ENCODE peak calls at places on chromosomes 7 and 10, in eight cellular contexts. G, P, V, R, Z, B, T and J are unnamed samples.

GRCh38 chr7:130275826-130276291 is 9.2 kb downstream of the CPA2 start:
- DNase-seq in R (peak; percentile 61), Z (no peak), T (no peak), B (no peak), V (peak; percentile 91), P (peak; percentile 95), G (peak; percentile 86), J (no peak)

GRCh38 chr10:113890769-113891168 is 36.3 kb downstream of the NHLRC2 start:
- DNase-seq in R (no peak), V (no peak), P (no peak), Z (no peak), G (peak; percentile 24), B (no peak), T (no peak), J (no peak)

GRCh38 chr10:79381804-79382221 is 34.5 kb downstream of the PPIF start:
- DNase-seq in Z (no peak), G (peak; percentile 28), B (no peak), R (peak; percentile 87), T (peak; percentile 71), P (peak; percentile 89), V (peak; percentile 32), J (peak; percentile 9)

GRCh38 chr10:67818323-67818722 is 19.7 kb downstream of the DNAJC12 start:
- DNase-seq in P (no peak), B (no peak), R (no peak), V (peak; percentile 60), T (no peak), Z (no peak), G (peak; percentile 82), J (no peak)

GRCh38 chr7:73682745-73683055 is 553 bp downstream of the DNAJC30 start:
- DNase-seq in Z (no peak), V (peak; percentile 8), P (no peak), G (no peak), T (no peak), R (no peak), B (no peak), J (no peak)

GRCh38 chr7:39428221-39428620 is 138.0 kb upstream of the YAE1 start:
- DNase-seq in Z (no peak), V (peak; percentile 43), P (peak; percentile 16), R (peak; percentile 86), G (no peak), T (no peak), B (no peak), J (no peak)

GRCh38 chr10:74593470-74593869 is 232.9 kb upstream of the KAT6B start:
- DNase-seq in T (no peak), G (no peak), P (peak; percentile 90), Z (no peak), V (peak; percentile 63), B (no peak), R (peak; percentile 86), J (no peak)

GRCh38 chr7:152674860-152675760 is 831 bp downstream of the XRCC2 start:
- DNase-seq in G (peak; percentile 74), T (no peak), R (peak; percentile 2), V (peak; percentile 20), B (peak; percentile 41), P (peak; percentile 78), Z (no peak), J (peak; percentile 10)

GRCh38 chr7:50628469-50629084 is 63.4 kb upstream of the DDC start:
- DNase-seq in T (no peak), V (no peak), Z (no peak), P (no peak), G (no peak), R (no peak), B (no peak), J (no peak)

GRCh38 chr10:58115218-58116050 is 152.3 kb downstream of the IPMK start:
- DNase-seq in V (no peak), P (no peak), T (no peak), Z (no peak), R (no peak), G (no peak), B (no peak), J (no peak)

GRCh38 chr10:102511562-102512274 is 7.9 kb downstream of the SUFU start:
- DNase-seq in Z (no peak), V (no peak), R (no peak), P (no peak), T (no peak), B (peak; percentile 82), G (no peak), J (no peak)

GRCh38 chr7:55172881-55173609 is 154.2 kb downstream of the EGFR start:
- DNase-seq in P (no peak), G (no peak), V (no peak), Z (no peak), R (no peak), T (no peak), B (no peak), J (no peak)

GRCh38 chr7:33711231-33712019 is 193.9 kb upstream of the BMPER start:
- DNase-seq in P (no peak), G (no peak), T (no peak), Z (no peak), B (no peak), R (no peak), V (no peak), J (no peak)

GRCh38 chr7:28382146-28382545 is 30.2 kb upstream of the CREB5 start:
- DNase-seq in V (no peak), Z (no peak), B (no peak), G (no peak), P (no peak), R (no peak), T (no peak), J (no peak)

GRCh38 chr7:125876436-125876835 is 946.8 kb upstream of the POT1 start:
- DNase-seq in Z (no peak), B (no peak), R (no peak), T (no peak), G (no peak), P (no peak), V (peak; percentile 35), J (no peak)

GRCh38 chr10:5615263-5615820 is 51.1 kb downstream of the ASB13 start:
- DNase-seq in G (no peak), T (no peak), P (peak; percentile 17), B (no peak), R (no peak), Z (no peak), V (no peak), J (no peak)

GRCh38 chr10:78305311-78305710 is 271.6 kb downstream of the RPS24 start:
- DNase-seq in G (no peak), P (no peak), V (no peak), B (no peak), T (no peak), Z (no peak), R (no peak), J (no peak)

GRCh38 chr10:12556057-12556456 is 206.7 kb downstream of the CAMK1D start:
- DNase-seq in B (no peak), T (no peak), V (no peak), Z (no peak), P (no peak), R (no peak), G (no peak), J (no peak)

GRCh38 chr10:5656737-5657579 is 9.4 kb downstream of the ASB13 start:
- DNase-seq in T (no peak), R (no peak), G (no peak), B (no peak), Z (no peak), V (no peak), P (no peak), J (no peak)

GRCh38 chr7:372939-373791 is 83.2 kb downstream of the FOXL3 start:
- DNase-seq in G (no peak), V (no peak), Z (no peak), B (no peak), R (no peak), P (no peak), T (no peak), J (peak; percentile 62)

GRCh38 chr10:3538850-3539531 is 246.0 kb downstream of the KLF6 start:
- DNase-seq in Z (no peak), T (peak; percentile 78), G (peak; percentile 73), P (peak; percentile 94), R (peak; percentile 97), V (peak; percentile 68), B (no peak), J (no peak)

GRCh38 chr10:59907918-59908807 is 1.8 kb upstream of the CCDC6 start:
- DNase-seq in R (peak; percentile 83), T (peak; percentile 40), P (peak; percentile 85), V (peak; percentile 71), B (peak; percentile 51), G (peak; percentile 88), Z (peak; percentile 51), J (no peak)

GRCh38 chr10:109427421-109427820 is 495.9 kb downstream of the XPNPEP1 start:
- DNase-seq in T (no peak), R (peak; percentile 29), P (peak; percentile 27), V (peak; percentile 2), Z (no peak), G (peak; percentile 84), B (no peak), J (no peak)
- TF ChIP-seq CTCF in T (no peak), R (peak; percentile 47), P (peak; percentile 50), V (no peak), Z (peak; percentile 10), G (peak; percentile 68), B (no peak), J (peak; percentile 36)

DNA sequence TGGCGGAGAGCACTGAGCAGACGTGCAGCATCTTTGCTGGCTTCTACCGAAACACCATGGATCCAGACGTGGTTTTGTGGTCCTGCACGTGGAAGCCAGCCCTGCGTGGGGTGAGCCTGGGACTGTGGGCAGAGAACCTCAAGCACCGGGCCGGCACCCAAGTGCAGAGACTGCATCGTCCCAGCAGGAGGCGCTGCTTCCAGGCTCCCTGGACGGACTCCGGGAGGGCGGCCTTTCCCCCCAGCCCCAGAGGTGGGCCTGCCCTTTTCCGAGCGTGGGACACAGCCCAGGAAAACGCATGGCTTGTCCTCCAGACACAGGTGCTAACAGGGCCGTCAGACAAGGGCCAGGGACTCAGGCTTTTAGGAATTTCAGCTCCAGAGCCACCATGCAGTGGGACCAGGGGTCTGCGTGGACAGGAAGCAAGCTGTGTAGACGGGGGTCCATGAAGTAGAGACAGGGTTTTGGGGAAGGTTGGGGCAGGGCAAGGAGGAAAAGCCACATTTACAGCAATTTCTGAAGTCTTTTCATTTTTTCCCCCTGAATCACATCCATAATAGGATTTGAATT is 303.9 kb downstream of the WDR37 start:
- DNase-seq in G (peak; percentile 48), V (no peak), Z (no peak), T (no peak), P (no peak), R (no peak), B (no peak), J (no peak)
- TF ChIP-seq CTCF in G (peak; percentile 79), V (no peak), Z (no peak), T (no peak), P (no peak), R (no peak), B (no peak), J (peak; percentile 46)

GRCh38 chr10:128047337-128047736 is 78.9 kb downstream of the MKI67 start:
- DNase-seq in T (no peak), Z (peak; percentile 56), R (no peak), P (peak; percentile 28), G (no peak), V (peak; percentile 95), B (peak; percentile 96), J (peak; percentile 25)
- TF ChIP-seq CTCF in T (no peak), Z (no peak), R (no peak), P (no peak), G (no peak), V (no peak), B (no peak), J (no peak)

DNA sequence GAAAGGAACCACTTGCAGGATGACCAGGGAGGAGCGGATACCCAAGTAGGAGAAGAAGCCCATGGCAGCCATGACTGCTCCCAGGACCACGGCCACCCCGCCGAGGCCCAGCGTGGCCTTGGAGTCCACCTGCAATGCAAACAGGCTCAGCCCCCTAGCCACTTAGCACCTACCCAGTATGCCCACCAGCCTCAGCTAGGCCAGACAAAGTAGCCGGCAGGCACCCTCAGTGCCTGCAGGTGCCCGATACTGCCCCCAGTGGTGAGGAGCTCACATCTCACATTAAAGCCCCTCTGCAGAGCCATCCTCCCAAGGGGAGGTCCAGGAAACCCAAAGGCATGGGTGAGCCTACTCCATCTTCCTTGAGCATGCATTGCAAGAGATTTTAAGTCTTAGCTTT is 6.6 kb downstream of the NPC1L1 start:
- DNase-seq in G (peak; percentile 73), Z (no peak), B (peak; percentile 47), T (no peak), V (peak; percentile 8), R (no peak), P (peak; percentile 20), J (peak; percentile 23)
- TF ChIP-seq CTCF in G (peak; percentile 81), Z (peak; percentile 32), B (peak; percentile 75), T (peak; percentile 40), V (peak; percentile 63), R (peak; percentile 45), P (peak; percentile 70), J (peak; percentile 66)